ENCODE peak calls at places on chromosomes 16 and 17, in six cellular contexts. I is A549, J is WTC11, A is HepG2, T is H1, U is K562. D is an unnamed sample.

GRCh38 chr16:71610936-71611871 is 14.8 kb upstream of the MARVELD3 start:
- DNase-seq in I (peak), J (peak), A (peak), T (peak), U (peak), D (peak)

GRCh38 chr16:14353340-14353739 is 276.7 kb downstream of the PARN start:
- DNase-seq in I (no peak), J (no peak), A (no peak), T (no peak), U (no peak), D (no peak)

GRCh38 chr17:46063239-46063638 is 64.2 kb downstream of the STH start:
- DNase-seq in I (peak), J (no peak), A (no peak), T (no peak), U (no peak), D (no peak)

GRCh38 chr17:82049521-82049971 is 2.1 kb downstream of the RFNG start:
- DNase-seq in I (no peak), J (no peak), A (no peak), T (no peak), U (no peak), D (no peak)

GRCh38 chr16:90077757-90078593 is 844 bp upstream of the PRDM7 start:
- DNase-seq in I (peak), J (no peak), A (no peak), T (no peak), U (peak), D (peak)

GRCh38 chr17:69335018-69335417 is 8.1 kb upstream of the ABCA5 start:
- DNase-seq in I (peak), J (no peak), A (peak), T (no peak), U (peak), D (peak)

GRCh38 chr16:68396481-68396880 is 51.8 kb downstream of the SMPD3 start:
- DNase-seq in I (peak), J (no peak), A (peak), T (no peak), U (no peak), D (peak)

GRCh38 chr16:74451951-74452758 is 30.9 kb upstream of the CLEC18B start:
- DNase-seq in I (no peak), J (no peak), A (no peak), T (no peak), U (no peak), D (peak)

GRCh38 chr17:58088624-58089023 is 5.4 kb downstream of the DYNLL2 start:
- DNase-seq in I (no peak), J (no peak), A (no peak), T (no peak), U (peak), D (no peak)

GRCh38 chr17:66221755-66222530 is 7.3 kb downstream of the APOH start:
- DNase-seq in I (no peak), J (no peak), A (no peak), T (no peak), U (no peak), D (no peak)

GRCh38 chr16:57500578-57501111 is 14.4 kb upstream of the DOK4 start:
- DNase-seq in I (no peak), J (no peak), A (no peak), T (no peak), U (no peak), D (no peak)

GRCh38 chr16:69328854-69329316 is 1.5 kb downstream of the PDF start:
- DNase-seq in I (no peak), J (no peak), A (no peak), T (no peak), U (peak), D (peak)

GRCh38 chr17:76107507-76107906 is 3.9 kb upstream of the EXOC7 start:
- DNase-seq in I (peak), J (no peak), A (peak), T (no peak), U (no peak), D (peak)

GRCh38 chr16:27127293-27127692 is 60.6 kb downstream of the C16orf82 start:
- DNase-seq in I (no peak), J (no peak), A (no peak), T (no peak), U (no peak), D (no peak)

GRCh38 chr16:28573738-28574718 is 20.3 kb downstream of the SGF29 start:
- DNase-seq in I (no peak), J (no peak), A (no peak), T (no peak), U (no peak), D (no peak)

GRCh38 chr16:46974352-46974751 is 878 bp upstream of the DNAJA2 start:
- DNase-seq in I (peak), J (no peak), A (peak), T (no peak), U (peak), D (no peak)

GRCh38 chr16:22165508-22166285 is 3.4 kb downstream of the SDR42E2 start:
- DNase-seq in I (no peak), J (no peak), A (no peak), T (no peak), U (no peak), D (no peak)

GRCh38 chr16:23857901-23858300 is 22.1 kb downstream of the PRKCB start:
- DNase-seq in I (no peak), J (no peak), A (no peak), T (no peak), U (no peak), D (no peak)

GRCh38 chr17:8188408-8188839 is 1.6 kb downstream of the BORCS6 start:
- DNase-seq in I (no peak), J (no peak), A (no peak), T (no peak), U (no peak), D (peak)
- TF ChIP-seq JUN in I (no peak), J (no peak), A (no peak), T (no peak), U (no peak), D (no peak)

GRCh38 chr17:78154903-78155811 is 9.0 kb downstream of the C17orf99 start:
- DNase-seq in I (no peak), J (no peak), A (no peak), T (no peak), U (no peak), D (no peak)
- TF ChIP-seq MAX in I (no peak), J (no peak), A (no peak), T (no peak), U (no peak), D (no peak)

GRCh38 chr16:794853-795466 is 5.6 kb downstream of the GNG13 start:
- DNase-seq in I (peak), J (no peak), A (no peak), T (no peak), U (peak), D (no peak)

GRCh38 chr16:796296-797119 is 4.0 kb downstream of the GNG13 start:
- DNase-seq in I (no peak), J (no peak), A (no peak), T (no peak), U (no peak), D (no peak)

GRCh38 chr16:797120-797420 is 3.5 kb downstream of the GNG13 start:
- DNase-seq in I (peak), J (peak), A (no peak), T (no peak), U (peak), D (no peak)

GRCh38 chr16:794091-794842 is 5.8 kb downstream of the CHTF18 start:
- DNase-seq in I (no peak), J (no peak), A (no peak), T (no peak), U (peak), D (no peak)

DNA sequence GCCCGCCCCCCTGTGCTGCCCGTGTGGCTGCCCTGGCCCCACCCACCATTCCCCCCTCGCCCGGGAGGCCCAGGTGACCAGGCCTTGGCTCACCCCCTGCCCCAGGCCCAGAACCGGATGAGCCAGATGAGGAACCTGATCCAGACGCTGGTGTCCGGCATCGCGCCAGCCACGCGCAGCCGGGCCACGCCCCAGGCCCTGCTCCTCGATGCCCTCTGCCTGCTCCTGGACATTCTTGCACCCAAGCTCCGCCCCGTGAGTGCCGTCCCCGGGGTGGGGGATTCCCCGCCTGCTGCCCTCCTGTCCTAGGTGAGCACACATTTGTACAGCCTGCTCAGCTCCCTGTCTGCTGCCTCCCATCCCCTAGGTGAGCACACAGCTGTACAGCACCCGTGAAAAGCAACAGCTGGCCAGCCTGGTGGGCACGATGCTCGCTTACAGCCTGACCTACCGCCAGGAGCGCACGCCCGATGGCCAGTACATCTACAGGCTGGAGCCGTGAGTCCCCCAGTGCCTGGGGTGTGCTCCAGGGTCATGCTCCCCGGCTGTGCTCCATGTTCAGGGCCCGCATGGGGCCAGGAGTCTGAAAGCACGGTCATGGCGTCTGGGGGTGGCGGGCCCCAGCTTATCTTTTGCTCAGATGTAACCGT is 4.8 kb downstream of the GNG13 start:
- DNase-seq in I (peak), J (no peak), A (no peak), T (no peak), U (peak), D (no peak)
- TF ChIP-seq JUN in I (no peak), J (no peak), A (no peak), T (no peak), U (no peak), D (no peak)

DNA sequence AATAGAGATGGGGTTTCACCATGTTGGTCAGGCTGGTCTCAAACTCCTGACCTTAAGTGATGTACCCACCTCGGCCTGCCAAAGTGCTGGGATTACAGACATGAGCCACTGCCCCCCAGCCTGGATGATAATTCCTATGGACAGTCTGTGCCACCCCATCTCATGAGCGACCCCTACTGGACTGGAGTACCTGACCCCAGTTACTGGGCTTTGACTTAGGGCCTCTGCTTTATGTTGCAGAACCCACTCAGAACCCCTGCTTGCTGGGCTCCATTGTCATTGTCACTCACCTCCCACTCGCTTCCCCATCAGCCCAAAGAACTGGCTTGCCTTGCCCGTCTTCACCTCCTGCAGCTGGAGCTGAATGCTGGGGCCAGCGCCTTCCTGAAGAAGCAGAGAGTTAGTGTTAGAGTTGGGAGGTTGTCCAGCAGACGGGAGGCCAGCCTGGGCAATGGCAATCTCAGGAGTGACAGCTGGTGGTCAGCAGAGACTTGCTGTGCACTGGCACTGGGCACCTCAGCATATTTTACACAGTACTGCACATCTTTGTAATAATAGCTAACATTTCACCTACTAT is 4.0 kb downstream of the TAC4 start:
- DNase-seq in I (peak), J (peak), A (no peak), T (no peak), U (peak), D (peak)
- TF ChIP-seq MAX in I (no peak), J (no peak), A (no peak), T (no peak), U (no peak), D (no peak)

DNA sequence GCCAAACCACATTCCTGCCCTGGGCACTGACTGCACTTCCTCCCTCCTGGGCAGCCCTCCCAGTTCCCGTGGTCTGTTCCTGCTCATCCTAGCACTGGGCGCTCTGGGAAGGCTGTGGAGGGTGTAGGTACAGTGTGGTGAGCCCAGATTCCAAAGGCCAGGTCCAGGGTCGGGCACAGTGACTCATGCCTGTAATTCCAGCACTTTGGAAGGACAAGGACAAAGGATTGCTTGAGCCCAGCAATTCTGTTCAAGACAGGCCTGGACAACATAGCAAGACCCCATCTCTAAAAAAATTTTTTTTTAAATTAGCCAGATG is 30.6 kb downstream of the C16orf74 start:
- DNase-seq in I (no peak), J (no peak), A (peak), T (no peak), U (no peak), D (no peak)
- TF ChIP-seq JUN in I (no peak), J (no peak), A (peak), T (no peak), U (no peak), D (no peak)